ENCODE peak calls at places on chromosome 10, in five cellular contexts. F, B, P, C and W are unnamed samples.

GRCh38 chr10:60430017-60430416 is 40.3 kb upstream of the ANK3 start:
- DNase-seq in F (peak), B (peak), P (no peak), C (peak), W (peak)

GRCh38 chr10:6850452-6850851 is 270.4 kb upstream of the PRKCQ start:
- DNase-seq in F (no peak), B (no peak), P (no peak), C (no peak), W (no peak)

GRCh38 chr10:71431945-71432905 is 35.5 kb downstream of the CDH23 start:
- DNase-seq in F (no peak), B (no peak), P (no peak), C (no peak), W (no peak)

GRCh38 chr10:16545126-16545736 is 23.6 kb upstream of the C1QL3 start:
- DNase-seq in F (peak), B (peak), P (no peak), C (no peak), W (peak)

GRCh38 chr10:79093658-79094411 is 25.1 kb downstream of the ZMIZ1 start:
- DNase-seq in F (peak), B (no peak), P (no peak), C (peak), W (peak)

GRCh38 chr10:110919349-110919931 is at the start of gene SHOC2:
- DNase-seq in F (no peak), B (no peak), P (no peak), C (peak), W (no peak)

GRCh38 chr10:93420091-93420490 is 62.0 kb downstream of the MYOF start:
- DNase-seq in F (peak), B (no peak), P (no peak), C (no peak), W (no peak)

GRCh38 chr10:77844713-77845454 is 81.7 kb downstream of the DLG5 start:
- DNase-seq in F (peak), B (peak), P (peak), C (peak), W (peak)

GRCh38 chr10:127082651-127083050 is 113.7 kb downstream of the INSYN2A start:
- DNase-seq in F (no peak), B (no peak), P (no peak), C (no peak), W (no peak)

GRCh38 chr10:118128675-118129074 is 81.9 kb upstream of the RAB11FIP2 start:
- DNase-seq in F (no peak), B (no peak), P (no peak), C (no peak), W (no peak)

GRCh38 chr10:44161196-44161595 is 223.7 kb downstream of the CXCL12 start:
- DNase-seq in F (no peak), B (no peak), P (no peak), C (no peak), W (no peak)

GRCh38 chr10:99621454-99622246 is 1.4 kb upstream of the SLC25A28 start:
- DNase-seq in F (no peak), B (no peak), P (no peak), C (no peak), W (peak)

GRCh38 chr10:133379801-133380666 is 972 bp downstream of the PAOX start:
- DNase-seq in F (no peak), B (no peak), P (no peak), C (no peak), W (no peak)

GRCh38 chr10:133379152-133379800 is at the start of gene PAOX:
- DNase-seq in F (peak), B (peak), P (no peak), C (peak), W (peak)

GRCh38 chr10:133378251-133379096 is 588 bp upstream of the PAOX start:
- DNase-seq in F (peak), B (peak), P (no peak), C (peak), W (peak)

GRCh38 chr10:133383551-133383950 is 4.5 kb downstream of the PAOX start:
- DNase-seq in F (no peak), B (no peak), P (no peak), C (no peak), W (no peak)

GRCh38 chr10:133381041-133381440 is 2.0 kb downstream of the PAOX start:
- DNase-seq in F (no peak), B (no peak), P (no peak), C (no peak), W (no peak)
- H3K4me3 ChIP-seq in F (no peak), B (no peak), P (no peak), C (no peak), W (no peak)

GRCh38 chr10:86979977-86980448 is 11.7 kb downstream of the ADIRF start:
- DNase-seq in F (no peak), B (no peak), P (no peak), C (no peak), W (peak)
- H3K4me3 ChIP-seq in F (no peak), B (no peak), P (peak), C (no peak), W (no peak)

DNA sequence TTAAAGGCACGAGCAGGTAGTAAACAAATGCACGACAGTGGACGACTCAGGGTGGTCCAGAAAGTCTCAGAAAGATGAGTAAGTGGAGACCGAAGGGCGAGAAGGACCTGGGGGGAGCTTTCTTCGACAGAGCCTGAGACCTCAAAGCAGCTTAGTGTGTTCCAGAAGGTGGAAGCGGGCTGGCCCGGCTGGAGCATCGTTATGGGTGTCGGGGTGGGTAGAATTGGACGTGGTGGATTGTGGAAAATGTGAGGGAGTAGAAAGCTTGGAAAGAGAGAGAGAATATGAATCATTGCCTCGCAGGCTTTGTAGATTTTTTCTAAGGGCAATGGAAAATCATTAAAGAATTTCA is 631 bp downstream of the MCM10 start:
- DNase-seq in F (no peak), B (no peak), P (no peak), C (no peak), W (no peak)
- H3K4me3 ChIP-seq in F (peak), B (peak), P (peak), C (no peak), W (peak)

GRCh38 chr10:119540038-119540437 is 2.5 kb downstream of the RGS10 start:
- DNase-seq in F (no peak), B (no peak), P (no peak), C (no peak), W (no peak)

GRCh38 chr10:119539359-119539651 is 3.2 kb downstream of the RGS10 start:
- DNase-seq in F (no peak), B (no peak), P (no peak), C (peak), W (no peak)

GRCh38 chr10:119541459-119542356 is 811 bp downstream of the RGS10 start:
- DNase-seq in F (no peak), B (no peak), P (no peak), C (no peak), W (peak)

GRCh38 chr10:119542357-119542989 is at the start of gene RGS10:
- DNase-seq in F (peak), B (peak), P (no peak), C (peak), W (peak)

DNA sequence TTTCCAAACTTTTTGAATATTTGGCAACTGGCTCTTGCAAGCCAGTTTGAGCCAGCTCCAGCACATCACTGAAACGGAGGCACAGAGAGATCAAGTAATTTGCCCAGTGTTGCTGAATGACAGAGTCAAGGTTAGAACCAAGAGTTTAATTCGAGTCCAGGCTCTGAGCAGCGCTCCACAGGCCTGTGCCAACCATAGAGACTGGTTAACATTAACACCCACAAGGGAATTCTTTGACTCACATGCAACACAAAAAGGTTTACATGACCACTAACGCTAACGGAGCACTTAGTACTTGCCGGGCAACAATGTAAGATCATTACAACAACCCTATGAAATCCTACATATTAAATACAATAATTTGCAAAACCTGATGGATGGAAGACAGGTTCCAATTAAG is 1.5 kb downstream of the RGS10 start:
- DNase-seq in F (peak), B (no peak), P (no peak), C (no peak), W (peak)
- H3K4me3 ChIP-seq in F (peak), B (peak), P (peak), C (peak), W (peak)

DNA sequence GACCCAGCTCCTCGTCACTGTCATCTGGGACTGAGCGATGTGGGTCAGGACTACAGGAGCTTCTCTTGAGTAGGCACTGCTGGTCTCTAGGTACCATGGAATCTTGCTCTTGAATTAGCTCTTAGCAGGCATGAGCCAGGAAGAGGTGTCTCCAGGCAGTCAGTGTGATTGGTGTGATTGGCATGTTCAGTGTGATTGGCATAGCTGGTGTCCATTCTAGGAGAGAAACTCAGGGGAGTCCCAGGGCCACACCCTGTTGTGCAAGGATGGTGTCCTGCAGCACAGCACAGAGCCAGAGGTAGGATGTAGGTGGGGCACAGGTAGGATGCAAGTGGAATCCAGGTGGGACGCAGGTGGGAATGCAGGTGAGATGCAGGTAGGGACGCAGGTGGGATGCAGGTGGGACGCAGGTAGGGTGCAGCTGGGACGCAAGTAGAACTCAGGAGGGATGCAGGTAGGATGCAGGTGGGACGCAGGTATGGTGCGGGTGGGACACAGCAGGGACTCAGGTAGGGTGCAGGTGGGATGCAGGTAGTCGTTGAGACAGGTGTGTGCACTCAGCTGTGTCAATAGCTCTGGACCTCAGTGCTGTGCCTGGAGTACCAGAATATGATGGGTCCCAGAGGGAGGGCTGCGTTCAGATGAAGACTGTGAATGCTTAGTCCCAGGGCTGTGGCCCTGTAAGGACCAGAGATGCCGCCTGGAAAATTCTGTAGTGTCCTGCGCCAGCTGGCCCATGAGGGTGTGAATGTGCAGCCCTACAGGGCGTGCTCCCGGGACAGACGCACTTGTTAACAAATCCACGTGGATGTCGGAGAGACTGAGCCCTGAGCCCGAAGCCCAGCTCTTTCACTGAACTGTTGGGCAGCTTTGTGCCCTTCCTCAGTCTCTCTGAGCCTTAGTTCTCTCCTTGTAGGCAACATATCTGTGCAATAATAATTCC is 248.2 kb upstream of the PITRM1 start:
- DNase-seq in F (no peak), B (no peak), P (no peak), C (no peak), W (no peak)
- H3K4me3 ChIP-seq in F (no peak), B (no peak), P (no peak), C (no peak), W (no peak)

DNA sequence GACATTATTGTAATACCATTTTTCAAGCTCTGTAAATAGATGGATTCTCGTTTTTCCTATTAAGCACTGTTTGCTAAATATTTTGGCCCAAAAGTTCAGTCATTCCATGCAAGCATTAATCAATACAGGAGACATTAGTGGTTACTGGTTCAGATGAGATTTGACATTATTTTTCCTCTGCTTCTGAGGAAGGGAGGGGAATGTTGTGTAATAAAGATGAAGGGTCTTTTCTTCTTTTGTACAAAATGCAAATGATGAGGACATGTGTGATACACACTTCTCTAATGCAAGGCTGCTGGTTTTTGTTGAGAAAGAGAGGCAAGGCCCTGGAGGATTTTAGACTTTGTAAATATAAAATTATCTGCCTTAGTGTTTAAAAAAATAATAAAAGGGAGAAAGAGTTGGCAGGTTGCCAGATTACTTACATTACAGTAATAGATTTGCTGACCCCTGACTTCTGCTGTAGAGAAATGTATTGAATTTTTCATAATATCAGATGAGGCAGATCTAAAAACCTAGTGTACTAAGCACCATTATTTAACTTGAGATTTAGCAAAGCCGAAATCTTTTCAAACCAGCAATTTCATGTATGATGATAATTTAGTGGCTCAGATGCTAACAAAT is 179.9 kb downstream of the ARID5B start:
- DNase-seq in F (no peak), B (peak), P (no peak), C (no peak), W (peak)
- H3K4me3 ChIP-seq in F (no peak), B (no peak), P (no peak), C (no peak), W (no peak)

GRCh38 chr10:21509391-21510217 is 15.9 kb downstream of the SKIDA1 start:
- DNase-seq in F (no peak), B (no peak), P (no peak), C (no peak), W (no peak)

GRCh38 chr10:21506351-21506750 is 19.1 kb downstream of the SKIDA1 start:
- DNase-seq in F (no peak), B (no peak), P (no peak), C (no peak), W (no peak)

GRCh38 chr10:21505711-21506278 is 19.7 kb downstream of the SKIDA1 start:
- DNase-seq in F (no peak), B (no peak), P (no peak), C (no peak), W (no peak)

GRCh38 chr10:21508987-21509334 is 16.5 kb downstream of the SKIDA1 start:
- DNase-seq in F (no peak), B (no peak), P (no peak), C (no peak), W (no peak)

GRCh38 chr10:21507066-21507669 is 18.3 kb downstream of the SKIDA1 start:
- DNase-seq in F (no peak), B (no peak), P (no peak), C (no peak), W (no peak)
- H3K4me3 ChIP-seq in F (no peak), B (no peak), P (no peak), C (no peak), W (no peak)

DNA sequence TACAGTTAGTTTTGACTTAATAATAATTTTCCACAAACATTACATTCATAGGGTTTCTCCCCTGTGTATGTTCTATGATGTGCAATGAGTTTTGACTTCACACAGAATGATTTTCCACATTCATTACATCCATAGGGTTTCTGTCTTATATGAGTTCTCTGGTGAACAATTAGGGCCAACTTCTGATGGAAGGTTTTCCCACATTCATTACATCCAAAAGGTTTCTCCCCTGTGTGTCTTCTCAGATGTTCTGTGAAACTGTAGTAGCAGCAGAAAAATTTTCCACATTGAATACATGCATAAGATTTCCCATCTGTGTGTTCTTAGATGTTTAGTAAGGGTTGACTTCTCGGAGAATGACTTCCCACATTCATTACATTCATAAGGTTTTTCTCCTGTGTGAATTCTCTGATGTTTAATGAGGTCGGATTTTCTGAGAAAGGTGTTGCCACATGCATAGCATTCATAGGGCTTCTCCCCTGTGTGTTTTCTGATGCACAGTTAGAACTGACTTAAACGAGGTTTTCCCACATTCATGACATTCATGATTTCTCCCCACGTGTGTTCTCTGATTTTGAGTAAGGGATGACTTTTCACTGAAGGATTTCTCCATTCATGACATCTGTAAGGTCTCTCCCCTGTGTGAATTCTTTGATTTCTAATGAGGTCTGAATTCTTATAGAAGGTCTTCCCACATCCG is 118.5 kb downstream of the ZNF33B start:
- DNase-seq in F (no peak), B (peak), P (no peak), C (no peak), W (no peak)
- H3K4me3 ChIP-seq in F (no peak), B (no peak), P (no peak), C (no peak), W (no peak)